ENCODE peak calls at places on chromosome 7, in five cellular contexts. G is HCT116, L is OCI-LY7, N is GM23338, U is neural progenitor cell. X is an unnamed sample.

GRCh38 chr7:100826546-100827329 is 585 bp downstream of the EPHB4 start:
- DNase-seq in U (peak), G (no peak), N (peak), L (no peak), X (no peak)

GRCh38 chr7:30930621-30931020 is 19.0 kb downstream of the AQP1 start:
- DNase-seq in N (no peak), L (no peak), G (no peak), U (no peak), X (no peak)

GRCh38 chr7:102895602-102896001 is 17.2 kb upstream of the LRRC17 start:
- DNase-seq in U (no peak), G (no peak), L (no peak), N (no peak), X (no peak)

GRCh38 chr7:21281193-21281592 is 146.7 kb upstream of the SP4 start:
- DNase-seq in U (no peak), N (no peak), G (no peak), L (no peak), X (no peak)

GRCh38 chr7:17463511-17464085 is 165.1 kb downstream of the AHR start:
- DNase-seq in L (no peak), U (no peak), G (no peak), N (no peak), X (no peak)

GRCh38 chr7:127417346-127417745 is 24.8 kb upstream of the ZNF800 start:
- DNase-seq in L (no peak), N (no peak), U (no peak), G (no peak), X (no peak)

GRCh38 chr7:124276005-124276606 is 243.2 kb upstream of the TMEM229A start:
- DNase-seq in U (peak), N (peak), L (peak), G (peak), X (peak)

GRCh38 chr7:25389489-25390106 is 161.3 kb upstream of the NPVF start:
- DNase-seq in G (peak), L (peak), U (peak), N (peak), X (peak)

GRCh38 chr7:16669581-16669980 is 23.6 kb downstream of the BZW2 start:
- DNase-seq in U (no peak), L (no peak), N (no peak), G (no peak), X (peak)

GRCh38 chr7:35384761-35385700 is 131.1 kb upstream of the TBX20 start:
- DNase-seq in N (no peak), G (no peak), L (no peak), U (no peak), X (no peak)

GRCh38 chr7:90726623-90727022 is 130.5 kb downstream of the CDK14 start:
- DNase-seq in N (no peak), G (no peak), L (no peak), U (peak), X (peak)

GRCh38 chr7:921581-922333 is 32.7 kb downstream of the ADAP1 start:
- DNase-seq in G (no peak), L (no peak), U (no peak), N (no peak), X (no peak)

GRCh38 chr7:81460228-81460627 is 309.6 kb downstream of the HGF start:
- DNase-seq in N (no peak), G (no peak), U (no peak), L (no peak), X (no peak)

DNA sequence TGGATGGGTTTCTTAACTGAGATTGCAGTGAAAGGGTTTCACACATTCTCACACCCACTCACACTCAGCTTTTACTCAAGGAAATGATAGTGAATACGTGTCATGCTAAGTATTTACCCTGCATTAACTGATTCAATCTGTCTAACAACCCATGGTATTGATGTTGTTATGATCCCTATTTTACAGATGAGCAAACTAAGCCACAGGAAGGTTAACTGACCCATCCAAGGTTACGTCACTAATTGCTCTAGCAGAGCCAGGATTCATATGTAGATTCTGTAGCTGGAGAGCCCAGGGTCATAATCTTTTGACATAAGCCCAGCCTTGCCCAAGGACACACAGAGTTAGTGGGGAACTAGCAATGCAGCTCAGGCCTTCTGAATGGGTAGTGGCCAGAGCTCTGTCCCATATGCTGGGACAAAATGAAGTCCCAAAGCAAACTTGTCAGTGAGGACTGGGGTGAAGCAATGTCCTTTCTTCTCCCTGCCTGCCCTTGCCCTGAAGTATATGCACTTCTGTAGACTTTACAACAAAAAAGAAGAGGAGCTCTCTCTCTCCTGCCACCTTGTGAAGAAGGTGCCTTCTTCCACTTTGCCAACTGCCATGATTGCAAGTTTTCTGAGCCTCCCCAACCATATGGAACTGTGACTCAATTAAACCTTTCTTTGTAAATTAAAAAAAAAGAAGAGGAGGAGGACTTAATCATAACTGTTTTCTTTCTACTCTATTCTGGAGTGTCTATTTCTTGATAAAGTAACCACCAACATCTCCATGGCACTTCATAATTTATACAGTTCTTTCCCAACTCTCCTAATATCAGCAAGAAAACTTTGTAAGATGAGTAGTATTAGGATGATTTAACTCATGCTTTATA is 4.9 kb upstream of the CYP3A7 start:
- DNase-seq in L (no peak), U (no peak), N (no peak), G (no peak), X (no peak)
- H2AFZ ChIP-seq in L (no peak), U (no peak), N (no peak), G (no peak), X (no peak)

DNA sequence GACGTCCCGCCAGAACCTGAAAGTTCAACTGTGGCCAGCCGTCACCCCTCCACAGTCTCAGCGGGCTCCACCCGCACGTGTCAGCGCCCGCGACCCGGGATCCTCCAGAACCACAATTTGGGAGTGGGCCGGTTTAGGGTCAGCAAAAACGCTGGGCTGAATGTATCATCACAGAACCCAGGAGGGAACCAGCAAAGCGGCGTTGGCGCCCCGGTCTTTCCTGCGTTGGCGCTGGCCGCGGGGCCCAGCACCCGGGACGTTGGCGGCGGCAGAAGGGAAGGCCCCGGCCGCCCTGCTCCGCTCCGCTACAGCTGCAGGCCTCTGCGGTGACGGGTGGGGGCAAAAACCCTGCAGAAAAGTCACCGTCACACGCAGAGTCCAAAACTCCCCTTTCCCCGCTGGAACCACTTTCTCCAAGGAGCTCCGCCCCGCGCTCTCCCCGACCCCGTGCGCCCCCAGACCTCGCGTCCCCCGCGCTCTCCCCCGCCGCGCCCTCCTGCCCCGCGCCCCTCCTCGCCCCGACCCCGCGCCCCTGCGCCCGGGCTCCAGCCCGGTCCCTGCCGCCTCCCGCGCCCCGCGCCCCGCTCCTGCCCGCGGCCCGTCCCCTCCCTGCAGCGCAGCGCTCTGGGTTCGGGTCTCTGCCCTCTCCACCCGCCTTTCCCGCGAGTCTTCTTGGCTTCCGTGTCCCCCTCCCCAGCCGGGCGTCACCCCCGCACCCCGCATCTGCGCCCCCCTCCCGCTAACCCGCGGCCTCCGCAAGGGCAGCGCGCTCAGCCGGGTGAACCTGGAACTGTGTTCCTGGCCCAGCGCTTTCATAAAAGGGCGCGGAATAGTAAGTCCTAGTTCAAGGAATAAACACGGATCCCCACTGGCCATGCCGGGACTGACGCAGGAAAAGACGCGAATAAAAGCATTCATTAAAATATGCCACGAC is 24.0 kb upstream of the RNF32 start:
- DNase-seq in N (peak), G (no peak), U (peak), L (no peak), X (no peak)
- TF ChIP-seq EZH2phosphoT487 in N (no peak), G (no peak), U (peak), L (no peak), X (no peak)

GRCh38 chr7:46006723-46007122 is 85.7 kb upstream of the IGFBP3 start:
- DNase-seq in N (no peak), U (no peak), G (no peak), L (no peak), X (peak)
- H2AFZ ChIP-seq in N (no peak), U (no peak), G (no peak), L (no peak), X (no peak)

DNA sequence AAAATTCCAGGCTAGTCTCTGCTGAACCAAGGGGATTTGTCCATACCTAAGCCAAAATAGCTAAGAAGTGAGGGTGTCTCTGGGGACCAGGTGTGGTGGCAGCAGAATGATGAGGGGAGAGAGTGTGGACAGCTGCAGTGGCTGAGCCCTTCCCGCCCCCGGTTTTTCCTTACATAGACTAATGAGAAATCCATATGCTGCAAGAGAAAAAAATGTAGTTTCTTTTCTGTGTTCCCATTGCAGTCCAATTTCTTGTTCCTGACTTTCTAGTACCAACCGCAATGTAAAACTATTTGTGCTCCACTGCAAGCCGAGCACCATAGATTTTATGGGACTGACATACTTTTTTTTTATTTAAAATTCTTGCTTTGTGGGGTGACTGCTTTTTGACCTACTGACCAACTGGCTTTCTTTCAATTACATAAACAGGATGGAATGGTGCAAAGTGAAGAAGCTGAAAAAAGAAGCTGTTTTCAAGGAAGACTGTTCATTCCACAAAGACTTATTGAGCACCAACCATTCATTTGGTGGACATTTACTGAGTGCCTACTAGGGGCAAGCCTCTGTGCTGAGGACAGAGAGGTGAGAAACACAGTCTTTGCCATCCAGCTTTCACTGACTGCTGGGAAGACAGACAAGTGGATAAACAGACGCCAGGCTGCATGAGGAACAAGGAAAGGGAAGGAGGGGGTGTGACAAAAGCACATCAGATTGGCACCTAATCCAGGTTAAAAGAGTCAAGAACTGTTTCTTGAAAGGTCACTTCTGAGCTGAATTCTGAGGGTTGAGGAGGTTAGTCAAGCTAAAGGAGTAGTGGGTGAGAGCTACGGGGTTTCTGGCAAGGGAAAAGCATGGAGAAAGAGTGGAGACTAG is 9.7 kb downstream of the CEP41 start:
- DNase-seq in L (no peak), G (no peak), U (no peak), N (no peak), X (no peak)
- TF ChIP-seq EZH2phosphoT487 in L (no peak), G (no peak), U (no peak), N (no peak), X (no peak)

GRCh38 chr7:22680482-22680901 is 46.5 kb upstream of the IL6 start:
- DNase-seq in G (no peak), L (no peak), N (no peak), U (no peak), X (no peak)

GRCh38 chr7:22683379-22683778 is 43.6 kb upstream of the IL6 start:
- DNase-seq in N (no peak), L (no peak), U (no peak), G (no peak), X (no peak)

GRCh38 chr7:22676385-22676784 is 50.6 kb upstream of the IL6 start:
- DNase-seq in G (no peak), U (no peak), L (no peak), N (no peak), X (no peak)

GRCh38 chr7:22677680-22678079 is 49.3 kb upstream of the IL6 start:
- DNase-seq in U (no peak), N (no peak), G (no peak), L (peak), X (no peak)

GRCh38 chr7:22681852-22682657 is 44.9 kb upstream of the IL6 start:
- DNase-seq in G (no peak), L (no peak), N (no peak), U (no peak), X (no peak)
- H2AFZ ChIP-seq in G (no peak), L (no peak), N (no peak), U (no peak), X (no peak)

GRCh38 chr7:56115852-56116538 is at the start of gene NUPR2:
- DNase-seq in U (no peak), N (no peak), G (no peak), L (no peak), X (no peak)
- TF ChIP-seq EZH2phosphoT487 in U (no peak), N (no peak), G (no peak), L (no peak), X (no peak)

GRCh38 chr7:37234334-37234733 is 214.3 kb downstream of the ELMO1 start:
- DNase-seq in L (no peak), U (peak), N (peak), G (no peak), X (no peak)

GRCh38 chr7:37229381-37229780 is 219.3 kb downstream of the ELMO1 start:
- DNase-seq in L (no peak), N (no peak), U (no peak), G (no peak), X (no peak)

GRCh38 chr7:37234928-37235327 is 213.7 kb downstream of the ELMO1 start:
- DNase-seq in L (peak), N (peak), G (peak), U (peak), X (peak)

GRCh38 chr7:37230221-37230620 is 218.4 kb downstream of the ELMO1 start:
- DNase-seq in G (no peak), U (no peak), L (no peak), N (no peak), X (no peak)

DNA sequence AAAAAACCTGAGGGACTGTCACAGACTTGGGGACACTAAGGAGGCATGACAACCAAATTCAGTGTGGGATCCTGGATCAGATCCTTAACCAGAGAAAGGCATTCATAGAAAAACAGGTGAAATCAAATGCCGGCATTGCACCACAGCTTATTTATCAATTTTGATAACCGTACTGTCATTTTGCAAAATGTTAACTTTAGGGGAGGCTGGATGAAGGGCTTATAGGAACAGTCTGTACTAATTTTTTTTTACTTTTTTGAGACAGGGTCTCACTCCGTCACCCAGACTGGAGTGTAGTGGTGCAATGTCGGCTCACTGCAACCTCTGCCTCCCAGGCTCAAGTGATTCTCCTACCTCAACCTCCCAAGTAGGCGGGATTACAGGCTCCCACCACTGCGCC is 217.1 kb downstream of the ELMO1 start:
- DNase-seq in U (no peak), N (no peak), G (no peak), L (no peak), X (no peak)
- H2AFZ ChIP-seq in U (no peak), N (no peak), G (no peak), L (no peak), X (no peak)

GRCh38 chr7:121744877-121745276 is 128.1 kb upstream of the PTPRZ1 start:
- DNase-seq in L (no peak), N (no peak), U (no peak), G (no peak), X (no peak)
- TF ChIP-seq EZH2phosphoT487 in L (no peak), N (no peak), U (no peak), G (no peak), X (no peak)

GRCh38 chr7:55971045-55971444 is 6.7 kb downstream of the NIPSNAP2 start:
- DNase-seq in L (no peak), G (no peak), U (no peak), N (no peak), X (no peak)
- H2AFZ ChIP-seq in L (no peak), G (no peak), U (no peak), N (no peak), X (no peak)

GRCh38 chr7:36795451-36796021 is 71.2 kb upstream of the AOAH start:
- DNase-seq in G (no peak), U (no peak), L (no peak), N (no peak), X (peak)
- TF ChIP-seq EZH2phosphoT487 in G (no peak), U (no peak), L (no peak), N (no peak), X (no peak)

X was measured in PC-3.